ENCODE peak calls at places on chromosome 2, in ten cellular contexts. J is NCI-H1436; K is CMK; Q is stimulated activated CD8-positive, alpha-beta memory T cell treated with anti-CD3 and anti-CD28 coated beads, Interleukin-12 subunit alpha, Interleukin-12 subunit beta, amount 100 ng/mL, for 1 hour; D is dermis microvascular lymphatic vessel endothelial cell; S is foreskin fibroblast; A is vagina; F is CD4-positive, alpha-beta T cell; P is naive B cell; W is Caco-2. G is an unnamed sample.

GRCh38 chr2:133414486-133415209 is 153.6 kb downstream of the NCKAP5 start:
- DNase-seq in S (peak; percentile 34), F (no peak), K (no peak), W (no peak), P (no peak), A (no peak), D (no peak), Q (no peak), J (no peak), G (no peak)

GRCh38 chr2:226256709-226257401 is 542.8 kb downstream of the IRS1 start:
- DNase-seq in A (no peak), P (no peak), K (no peak), W (no peak), D (no peak), S (no peak), F (no peak), Q (no peak), J (no peak), G (no peak)

GRCh38 chr2:217823626-217824025 is 179.2 kb downstream of the TNS1 start:
- DNase-seq in Q (no peak), P (no peak), W (no peak), F (no peak), S (no peak), A (no peak), K (no peak), D (no peak), J (no peak), G (no peak)

GRCh38 chr2:8525582-8526402 is 156.1 kb upstream of the ID2 start:
- DNase-seq in S (no peak), P (peak; percentile 14), A (no peak), J (peak; percentile 44), W (peak; percentile 76), F (no peak), D (no peak), Q (no peak), K (peak; percentile 95), G (no peak)

GRCh38 chr2:204207851-204208250 is 271.3 kb downstream of the ICOS start:
- DNase-seq in F (no peak), W (no peak), Q (no peak), D (no peak), K (no peak), P (no peak), A (no peak), J (no peak), S (no peak), G (no peak)

GRCh38 chr2:161030260-161031063 is 129.8 kb upstream of the TANK start:
- DNase-seq in W (no peak), A (peak; percentile 91), D (no peak), P (no peak), K (no peak), S (peak; percentile 96), J (no peak), F (no peak), Q (no peak), G (no peak)

GRCh38 chr2:207066784-207067460 is 98.8 kb downstream of the KLF7 start:
- DNase-seq in A (no peak), D (no peak), Q (no peak), F (no peak), K (no peak), J (no peak), P (no peak), S (no peak), W (no peak), G (no peak)

GRCh38 chr2:183359867-183360266 is 235.6 kb downstream of the NUP35 start:
- DNase-seq in K (no peak), J (no peak), A (no peak), D (peak; percentile 15), F (no peak), S (no peak), P (no peak), W (no peak), Q (no peak), G (no peak)

G was measured in effector CD8-positive, alpha-beta T cell.